ENCODE peak calls at places on chromosome 12, in seven cellular contexts. M, Z, K, G, X, E and O are unnamed samples.

GRCh38 chr12:96908170-96908675 is 1.2 kb downstream of the NEDD1 start:
- DNase-seq in M (no peak), Z (no peak), K (no peak), G (no peak), X (no peak), E (no peak), O (no peak)

GRCh38 chr12:91606662-91607377 is 424.2 kb upstream of the DCN start:
- DNase-seq in M (no peak), Z (no peak), K (no peak), G (no peak), X (no peak), E (no peak), O (no peak)

GRCh38 chr12:102009796-102010195 is 52.0 kb downstream of the WASHC3 start:
- DNase-seq in M (no peak), Z (no peak), K (no peak), G (no peak), X (no peak), E (no peak), O (no peak)

GRCh38 chr12:49088190-49088931 is 6.2 kb downstream of the DHH start:
- DNase-seq in M (peak; percentile 79), Z (no peak), K (peak; percentile 89), G (peak; percentile 79), X (peak; percentile 69), E (peak; percentile 94), O (peak; percentile 83)

GRCh38 chr12:100699209-100699608 is 95.4 kb upstream of the ANO4 start:
- DNase-seq in M (no peak), Z (no peak), K (no peak), G (no peak), X (no peak), E (no peak), O (no peak)

GRCh38 chr12:14836336-14837210 is 6.8 kb downstream of the ART4 start:
- DNase-seq in M (no peak), Z (no peak), K (no peak), G (no peak), X (no peak), E (peak; percentile 91), O (no peak)

GRCh38 chr12:120265203-120265482 is 387 bp downstream of the PXN start:
- DNase-seq in M (no peak), Z (no peak), K (no peak), G (no peak), X (peak; percentile 27), E (no peak), O (no peak)

GRCh38 chr12:104263580-104264358 is 39.8 kb upstream of the EID3 start:
- DNase-seq in M (no peak), Z (peak; percentile 30), K (no peak), G (no peak), X (no peak), E (peak; percentile 49), O (no peak)

GRCh38 chr12:3035171-3035570 is 42.0 kb upstream of the TSPAN9 start:
- DNase-seq in M (no peak), Z (no peak), K (peak; percentile 31), G (no peak), X (no peak), E (peak; percentile 32), O (no peak)

GRCh38 chr12:49553512-49554088 is 14.3 kb downstream of the MCRS1 start:
- DNase-seq in M (no peak), Z (no peak), K (no peak), G (no peak), X (no peak), E (no peak), O (peak; percentile 65)

DNA sequence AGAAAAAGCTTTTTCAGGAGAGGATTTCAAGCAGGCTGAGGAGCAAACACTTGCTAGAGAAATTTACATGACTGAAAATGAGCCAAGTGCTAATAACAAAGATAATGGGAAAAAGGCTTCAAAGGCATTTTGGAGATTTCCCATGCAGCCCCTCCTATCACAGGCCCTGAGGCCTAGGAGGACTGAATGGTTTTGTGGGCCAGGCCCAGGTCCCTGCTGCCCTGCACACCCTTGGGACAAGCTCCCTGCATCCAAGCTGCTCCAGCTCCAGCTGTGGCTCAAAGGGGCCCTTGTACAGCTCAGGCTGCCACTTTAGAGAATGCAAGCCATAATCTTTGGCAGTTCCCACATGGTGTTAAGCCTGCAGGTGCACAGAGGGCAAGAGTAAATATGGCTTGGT is 154.0 kb upstream of the LMNTD1 start:
- DNase-seq in M (no peak), Z (no peak), K (no peak), G (no peak), X (no peak), E (no peak), O (no peak)
- H3K4me3 ChIP-seq in M (no peak overlapping the region), Z (no peak overlapping the region), K (no peak overlapping the region), G (no peak overlapping the region), X (no peak overlapping the region), E (no peak overlapping the region), O (no peak overlapping the region)

GRCh38 chr12:4286228-4286627 is 12.7 kb downstream of the CCND2 start:
- DNase-seq in M (no peak), Z (no peak), K (no peak), G (no peak), X (no peak), E (no peak), O (no peak)
- H3K4me3 ChIP-seq in M (no peak overlapping the region), Z (no peak overlapping the region), K (no peak overlapping the region), G (no peak overlapping the region), X (no peak overlapping the region), E (no peak overlapping the region), O (no peak overlapping the region)

GRCh38 chr12:132189378-132190011 is 45.2 kb downstream of the NOC4L start:
- DNase-seq in M (peak; percentile 96), Z (peak; percentile 83), K (peak; percentile 94), G (peak; percentile 81), X (peak; percentile 95), E (peak; percentile 76), O (peak; percentile 90)

GRCh38 chr12:132188451-132189298 is 44.4 kb downstream of the NOC4L start:
- DNase-seq in M (no peak), Z (no peak), K (no peak), G (no peak), X (peak; percentile 31), E (no peak), O (no peak)

GRCh38 chr12:132190834-132191500 is 46.7 kb downstream of the NOC4L start:
- DNase-seq in M (no peak), Z (no peak), K (no peak), G (no peak), X (peak; percentile 20), E (no peak), O (no peak)

GRCh38 chr12:132191715-132192553 is 47.7 kb downstream of the NOC4L start:
- DNase-seq in M (no peak), Z (no peak), K (no peak), G (no peak), X (no peak), E (no peak), O (no peak)

DNA sequence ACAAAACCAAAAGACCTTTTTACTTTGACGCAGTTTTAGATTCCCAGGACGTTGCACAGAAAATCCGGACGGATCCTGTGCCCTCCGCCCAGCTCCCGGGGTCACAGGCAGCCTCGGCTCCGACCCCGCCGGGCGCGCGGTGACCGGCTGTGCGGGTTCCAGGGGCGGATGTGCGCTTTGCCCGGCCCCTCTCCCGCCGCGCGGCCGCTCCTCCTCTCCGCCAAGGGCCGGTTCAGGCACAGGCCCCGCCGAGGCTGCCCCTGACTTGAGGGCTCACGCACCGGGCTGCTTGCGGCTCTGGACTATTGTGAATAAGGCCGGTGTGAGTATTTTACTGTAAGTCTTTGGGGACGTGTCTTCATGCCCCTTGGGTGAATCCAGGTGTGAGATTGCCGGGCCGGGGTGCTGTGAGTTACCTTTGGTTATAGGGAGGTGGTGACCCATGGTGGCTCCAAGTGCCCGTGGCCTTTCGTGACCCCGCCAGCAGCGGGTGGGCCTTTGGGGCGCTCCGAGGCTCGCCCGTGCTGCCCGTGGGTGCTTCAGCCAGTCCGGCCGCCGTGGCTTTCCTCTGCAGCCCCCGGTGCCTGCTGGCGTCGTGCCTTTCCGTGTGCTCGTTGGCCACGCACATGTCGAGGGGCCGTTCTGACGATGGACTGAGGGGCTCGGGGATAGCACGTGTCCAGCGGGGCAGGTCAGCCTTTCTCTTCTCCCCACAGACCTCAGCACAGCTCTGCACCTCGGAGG is 45.9 kb downstream of the NOC4L start:
- DNase-seq in M (no peak), Z (no peak), K (peak; percentile 48), G (no peak), X (peak; percentile 22), E (no peak), O (no peak)
- H3K4me3 ChIP-seq in M (peak overlapping the region; percentile 76), Z (peak overlapping the region; percentile 24), K (peak overlapping the region; percentile 30), G (peak overlapping the region; percentile 60), X (peak overlapping the region; percentile 94), E (peak overlapping the region; percentile 66), O (peak overlapping the region; percentile 73)

GRCh38 chr12:4152145-4152795 is 121.3 kb upstream of the CCND2 start:
- DNase-seq in M (no peak), Z (no peak), K (no peak), G (no peak), X (no peak), E (no peak), O (no peak)
- H3K4me3 ChIP-seq in M (no peak overlapping the region), Z (no peak overlapping the region), K (no peak overlapping the region), G (no peak overlapping the region), X (no peak overlapping the region), E (no peak overlapping the region), O (no peak overlapping the region)

DNA sequence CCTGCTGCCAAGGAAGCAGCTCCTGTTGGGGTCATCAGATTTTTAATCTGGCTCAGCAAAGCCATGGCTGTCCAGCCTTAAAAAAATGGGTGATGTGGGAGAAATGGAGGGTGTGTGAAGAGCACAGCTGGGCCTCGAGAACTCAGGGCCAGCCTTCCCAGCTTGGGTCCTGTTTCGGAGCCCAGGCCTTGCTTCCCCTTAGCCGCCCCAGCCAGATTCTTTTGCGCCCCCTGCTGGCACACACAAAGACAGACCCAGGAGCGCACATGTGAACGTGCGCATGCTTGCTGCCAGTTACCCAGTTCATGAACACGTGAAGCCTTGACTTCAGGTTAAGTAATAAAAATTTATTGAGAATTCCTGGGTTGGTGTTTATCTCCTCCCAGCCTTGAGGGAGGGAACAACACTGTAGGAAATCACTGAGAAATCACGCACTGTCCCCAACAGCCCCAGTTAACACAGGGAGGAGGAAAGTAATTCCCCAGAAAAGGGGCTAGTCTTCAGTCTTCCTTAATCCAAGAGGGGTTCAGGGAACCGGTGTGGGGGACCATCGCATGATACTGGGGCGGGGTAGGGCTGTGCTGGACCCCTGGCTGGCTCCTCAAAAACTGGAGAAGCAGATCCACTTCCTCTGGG is 5.3 kb downstream of the PHB2 start:
- DNase-seq in M (peak; percentile 90), Z (peak; percentile 85), K (peak; percentile 88), G (peak; percentile 90), X (peak; percentile 88), E (peak; percentile 87), O (peak; percentile 82)
- H3K4me3 ChIP-seq in M (no peak overlapping the region), Z (no peak overlapping the region), K (no peak overlapping the region), G (no peak overlapping the region), X (no peak overlapping the region), E (no peak overlapping the region), O (no peak overlapping the region)

DNA sequence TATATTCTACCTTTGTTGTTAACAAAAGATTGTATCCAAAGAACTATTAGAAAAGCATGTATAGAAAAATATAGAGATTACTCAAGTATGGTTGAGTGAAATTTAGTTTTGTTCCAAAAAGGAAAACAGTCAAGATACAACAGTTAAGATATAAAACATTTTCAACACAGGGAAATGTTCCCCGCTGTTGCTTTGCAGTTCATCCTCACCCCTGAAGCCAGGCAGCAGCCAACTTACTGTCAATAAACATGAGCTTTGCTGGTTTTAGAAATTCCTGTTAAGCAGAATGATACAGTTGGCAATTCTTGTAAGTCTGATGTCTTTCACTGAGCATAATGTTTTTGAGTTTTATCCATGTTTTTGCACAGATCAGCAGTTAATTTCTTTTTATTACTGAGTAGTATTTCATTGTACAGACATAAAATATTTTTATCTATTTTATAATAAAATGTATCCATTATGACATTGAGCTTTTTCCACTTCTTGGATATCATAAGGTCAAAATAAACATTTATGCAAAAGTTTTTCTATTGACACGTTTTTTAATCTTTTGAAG is 1.2 kb upstream of the CLEC2B start:
- DNase-seq in M (no peak), Z (no peak), K (no peak), G (no peak), X (no peak), E (peak; percentile 8), O (peak; percentile 23)
- H3K4me3 ChIP-seq in M (peak overlapping the region; percentile 65), Z (no peak overlapping the region), K (no peak overlapping the region), G (peak overlapping the region; percentile 43), X (peak overlapping the region; percentile 41), E (no peak overlapping the region), O (peak overlapping the region; percentile 70)